ENCODE peak calls at places on chromosomes 3 and 15, in six cellular contexts. R is A673, M is Panc1, K is left lung, O is cardiac muscle cell, J is left ventricle myocardium inferior. Q is an unnamed sample. For H3K36me3, the result is how much of the 10 kb centered on the place peaks cover.

GRCh38 chr3:33636125-33636855 is 81.8 kb downstream of the CLASP2 start:
- DNase-seq in R (peak), M (no peak), K (no peak), O (peak), J (no peak), Q (no peak)

GRCh38 chr3:45870099-45870498 is 16.2 kb upstream of the CCR9 start:
- DNase-seq in R (no peak), M (no peak), K (no peak), O (no peak), J (no peak), Q (no peak)

GRCh38 chr15:64004582-64004981 is 41.7 kb downstream of the DAPK2 start:
- DNase-seq in R (no peak), M (no peak), K (no peak), O (no peak), J (no peak), Q (no peak)

GRCh38 chr15:42994546-42994945 is 74.0 kb upstream of the TTBK2 start:
- DNase-seq in R (no peak), M (no peak), K (no peak), O (no peak), J (no peak), Q (no peak)

GRCh38 chr3:100260081-100260684 is 609 bp upstream of the TBC1D23 start:
- DNase-seq in R (peak), M (no peak), K (peak), O (peak), J (peak), Q (peak)

GRCh38 chr3:133476971-133477375 is 77.1 kb downstream of the BFSP2 start:
- DNase-seq in R (peak), M (no peak), K (no peak), O (no peak), J (no peak), Q (no peak)

GRCh38 chr3:31653464-31653863 is 120.7 kb downstream of the STT3B start:
- DNase-seq in R (no peak), M (no peak), K (no peak), O (no peak), J (no peak), Q (no peak)

GRCh38 chr15:61028427-61028826 is 200.7 kb downstream of the RORA start:
- DNase-seq in R (no peak), M (no peak), K (no peak), O (no peak), J (no peak), Q (no peak)

GRCh38 chr3:74592359-74592758 is 22.1 kb downstream of the CNTN3 start:
- DNase-seq in R (no peak), M (no peak), K (no peak), O (no peak), J (no peak), Q (no peak)

GRCh38 chr3:133025546-133025945 is 12.6 kb upstream of the TMEM108 start:
- DNase-seq in R (no peak), M (no peak), K (no peak), O (no peak), J (no peak), Q (no peak)

GRCh38 chr3:134201201-134202130 is 49.2 kb downstream of the RYK start:
- DNase-seq in R (peak), M (no peak), K (no peak), O (no peak), J (no peak), Q (no peak)

GRCh38 chr3:196942915-196943277 is 568 bp upstream of the NCBP2 start:
- DNase-seq in R (peak), M (no peak), K (no peak), O (peak), J (no peak), Q (peak)

GRCh38 chr15:68415061-68415460 is 16.9 kb downstream of the ITGA11 start:
- DNase-seq in R (no peak), M (no peak), K (no peak), O (no peak), J (no peak), Q (no peak)

GRCh38 chr3:186187876-186188275 is 79.0 kb upstream of the ETV5 start:
- DNase-seq in R (no peak), M (no peak), K (no peak), O (no peak), J (no peak), Q (no peak)

GRCh38 chr15:80026754-80027153 is 32.7 kb upstream of the ZFAND6 start:
- DNase-seq in R (no peak), M (no peak), K (no peak), O (no peak), J (no peak), Q (no peak)

GRCh38 chr3:42747581-42747980 is 25.5 kb downstream of the CCDC13 start:
- DNase-seq in R (peak), M (no peak), K (no peak), O (no peak), J (no peak), Q (no peak)

GRCh38 chr3:190558796-190559195 is 44.9 kb downstream of the IL1RAP start:
- DNase-seq in R (no peak), M (no peak), K (no peak), O (no peak), J (no peak), Q (no peak)

GRCh38 chr3:149314807-149315578 is 18.4 kb downstream of the TM4SF18 start:
- DNase-seq in R (no peak), M (no peak), K (no peak), O (no peak), J (no peak), Q (no peak)

GRCh38 chr3:171695476-171695875 is 114.8 kb downstream of the PLD1 start:
- DNase-seq in R (no peak), M (no peak), K (no peak), O (no peak), J (no peak), Q (no peak)

GRCh38 chr3:26118165-26118564 is 328.3 kb downstream of the OXSM start:
- DNase-seq in R (peak), M (no peak), K (no peak), O (peak), J (no peak), Q (no peak)

GRCh38 chr3:150348500-150348899 is 59.6 kb upstream of the TSC22D2 start:
- DNase-seq in R (peak), M (peak), K (no peak), O (peak), J (no peak), Q (no peak)

GRCh38 chr3:194397757-194398312 is 1.2 kb downstream of the GP5 start:
- DNase-seq in R (no peak), M (no peak), K (peak), O (peak), J (no peak), Q (peak)

GRCh38 chr3:159761377-159761776 is 227.3 kb upstream of the IL12A start:
- DNase-seq in R (no peak), M (no peak), K (no peak), O (no peak), J (peak), Q (no peak)

GRCh38 chr15:97747342-97747741 is 213.2 kb upstream of the ARRDC4 start:
- DNase-seq in R (no peak), M (no peak), K (no peak), O (no peak), J (no peak), Q (no peak)

GRCh38 chr15:76234337-76234889 is 76.9 kb downstream of the ETFA start:
- DNase-seq in R (no peak), M (no peak), K (no peak), O (no peak), J (no peak), Q (no peak)

GRCh38 chr3:111338059-111338698 is 203.8 kb upstream of the CD96 start:
- DNase-seq in R (peak), M (no peak), K (no peak), O (peak), J (no peak), Q (no peak)

GRCh38 chr3:193389335-193389734 is 10.8 kb upstream of the ATP13A5 start:
- DNase-seq in R (no peak), M (no peak), K (no peak), O (no peak), J (no peak), Q (no peak)

GRCh38 chr3:106068795-106069194 is 200.0 kb upstream of the CBLB start:
- DNase-seq in R (no peak), M (no peak), K (no peak), O (no peak), J (no peak), Q (no peak)

GRCh38 chr15:88938802-88939485 is 25.8 kb upstream of the MFGE8 start:
- DNase-seq in R (no peak), M (no peak), K (no peak), O (no peak), J (no peak), Q (no peak)

GRCh38 chr3:183745300-183746098 is 47.9 kb downstream of the YEATS2 start:
- DNase-seq in R (peak), M (no peak), K (no peak), O (peak), J (no peak), Q (no peak)

GRCh38 chr15:40398413-40398873 is 7.2 kb upstream of the IVD start:
- DNase-seq in R (no peak), M (no peak), K (no peak), O (no peak), J (no peak), Q (no peak)

GRCh38 chr15:27418729-27419128 is 447.7 kb downstream of the GABRG3 start:
- DNase-seq in R (no peak), M (no peak), K (no peak), O (peak), J (no peak), Q (no peak)

GRCh38 chr3:70531063-70531657 is 218.7 kb upstream of the MDFIC2 start:
- DNase-seq in R (peak), M (no peak), K (no peak), O (peak), J (no peak), Q (no peak)

GRCh38 chr3:135627057-135627456 is 338.5 kb upstream of the PPP2R3A start:
- DNase-seq in R (no peak), M (no peak), K (no peak), O (no peak), J (no peak), Q (no peak)

GRCh38 chr3:103306081-103306480 is 871.3 kb downstream of the ZPLD1 start:
- DNase-seq in R (no peak), M (no peak), K (no peak), O (no peak), J (no peak), Q (no peak)

GRCh38 chr3:72768976-72769375 is 79.3 kb downstream of the SHQ1 start:
- DNase-seq in R (no peak), M (no peak), K (no peak), O (no peak), J (no peak), Q (no peak)
- H3K4me3 ChIP-seq in R (no peak), M (no peak), K (no peak), O (no peak), J (no peak), Q (no peak)

GRCh38 chr3:55337641-55338174 is 149.4 kb downstream of the WNT5A start:
- DNase-seq in R (no peak), M (no peak), K (no peak), O (no peak), J (no peak), Q (no peak)
- H3K36me3 ChIP-seq in R (under half), M (under half), K (under half), O (under half), J (under half), Q (under half)

GRCh38 chr3:177626014-177626413 is 428.7 kb upstream of the TBL1XR1 start:
- DNase-seq in R (no peak), M (no peak), K (no peak), O (no peak), J (no peak), Q (no peak)
- TF ChIP-seq CTCF in R (no peak), M (no peak), K (no peak), O (no peak), J (no peak), Q (no peak)

DNA sequence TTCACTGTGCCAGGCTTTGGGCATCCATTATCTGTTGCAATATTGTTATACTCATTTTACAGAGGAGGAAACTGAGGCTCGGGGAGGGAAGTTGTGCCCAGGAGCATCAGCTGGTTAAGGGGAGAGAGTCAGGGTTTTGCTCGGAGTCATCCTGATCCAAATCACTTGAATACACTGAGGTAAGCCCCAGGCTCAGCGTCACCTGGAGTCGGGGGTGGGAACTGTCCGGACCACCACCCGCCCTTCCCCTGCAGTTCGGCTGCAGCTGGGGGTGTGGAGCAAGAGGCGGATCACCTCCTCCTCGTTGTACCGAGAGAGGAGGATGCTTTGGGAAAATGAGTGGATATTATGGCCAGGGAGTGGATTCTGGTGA is 646 bp downstream of the HRH1 start:
- DNase-seq in R (peak), M (no peak), K (no peak), O (no peak), J (no peak), Q (no peak)
- H3K4me3 ChIP-seq in R (peak), M (peak), K (peak), O (peak), J (peak), Q (peak)

GRCh38 chr3:128016502-128016901 is 35.7 kb upstream of the SEC61A1 start:
- DNase-seq in R (no peak), M (no peak), K (no peak), O (no peak), J (no peak), Q (no peak)

GRCh38 chr3:128021768-128022372 is 30.4 kb upstream of the SEC61A1 start:
- DNase-seq in R (no peak), M (no peak), K (no peak), O (no peak), J (no peak), Q (no peak)
- H3K36me3 ChIP-seq in R (under half), M (under half), K (under half), O (under half), J (under half), Q (under half)

DNA sequence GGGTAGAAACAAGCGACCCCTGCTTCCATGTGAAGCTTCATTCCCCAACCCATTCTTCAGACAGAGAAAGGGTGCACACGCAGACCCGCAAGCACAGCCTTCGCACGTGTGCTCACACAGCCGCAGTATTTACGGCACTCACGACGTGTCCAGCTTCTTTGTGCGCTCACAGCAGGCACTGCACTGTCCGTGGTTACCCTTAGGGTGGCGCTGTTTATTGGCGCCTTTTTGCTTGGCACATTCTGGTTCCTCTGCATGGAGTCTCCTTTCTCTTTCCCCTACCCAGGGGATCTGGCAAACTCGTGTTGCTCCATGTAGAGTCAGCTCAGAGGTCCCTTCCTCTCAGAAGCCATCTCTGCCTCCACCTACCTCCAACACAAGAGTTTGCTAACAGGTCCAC is 115.1 kb downstream of the SLCO3A1 start:
- DNase-seq in R (no peak), M (no peak), K (no peak), O (no peak), J (no peak), Q (no peak)
- TF ChIP-seq CTCF in R (peak), M (peak), K (no peak), O (no peak), J (no peak), Q (peak)

DNA sequence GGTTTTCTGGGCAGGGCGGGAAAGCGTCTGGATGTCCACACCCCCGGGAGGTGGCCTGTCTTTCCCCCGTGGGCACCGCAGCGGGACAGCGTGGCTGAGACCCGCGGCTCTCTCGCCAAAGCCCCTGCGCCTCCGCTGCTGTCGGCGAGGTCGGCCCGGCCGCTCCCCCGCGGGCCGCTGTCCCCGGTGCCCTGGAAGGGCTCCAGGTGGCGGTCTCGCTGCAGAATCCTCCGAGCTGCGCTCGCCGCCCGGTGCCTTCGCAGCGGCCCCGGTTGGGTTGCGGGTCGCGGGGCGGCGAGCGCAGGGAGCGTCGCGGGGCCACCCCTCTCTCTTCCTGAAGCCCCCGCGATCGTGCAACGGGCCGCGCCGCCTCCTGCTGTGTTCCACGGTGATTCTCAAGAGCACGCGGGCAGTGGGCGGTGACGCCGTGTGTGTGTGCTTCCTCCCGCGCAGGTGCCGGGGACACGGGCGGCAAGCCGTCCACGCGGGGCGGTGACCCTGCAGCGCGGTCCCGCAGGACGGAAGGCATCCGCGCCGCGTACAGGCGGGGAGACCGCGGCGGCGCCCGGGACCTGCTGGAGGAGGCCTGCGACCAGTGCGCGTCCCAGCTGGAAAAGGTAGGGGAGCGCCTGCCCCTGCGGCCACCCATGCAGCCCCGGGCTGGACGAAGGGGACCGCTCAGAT is 54.3 kb downstream of the LRRK1 start:
- DNase-seq in R (no peak), M (no peak), K (peak), O (peak), J (no peak), Q (no peak)
- H3K4me3 ChIP-seq in R (no peak), M (no peak), K (peak), O (peak), J (peak), Q (peak)

GRCh38 chr15:81279621-81280051 is 44.3 kb downstream of the STARD5 start:
- DNase-seq in R (no peak), M (no peak), K (no peak), O (no peak), J (no peak), Q (no peak)
- H3K36me3 ChIP-seq in R (under half), M (under half), K (under half), O (under half), J (under half), Q (under half)

GRCh38 chr3:40237892-40238571 is 71.5 kb upstream of the EIF1B start:
- DNase-seq in R (no peak), M (no peak), K (no peak), O (peak), J (no peak), Q (no peak)

GRCh38 chr3:40242638-40243037 is 66.9 kb upstream of the EIF1B start:
- DNase-seq in R (no peak), M (no peak), K (no peak), O (no peak), J (no peak), Q (no peak)

GRCh38 chr3:40237159-40237558 is 72.3 kb upstream of the EIF1B start:
- DNase-seq in R (no peak), M (no peak), K (no peak), O (no peak), J (no peak), Q (no peak)

GRCh38 chr3:40243056-40243455 is 66.5 kb upstream of the EIF1B start:
- DNase-seq in R (no peak), M (no peak), K (no peak), O (no peak), J (no peak), Q (no peak)

GRCh38 chr3:40240921-40241320 is 68.6 kb upstream of the EIF1B start:
- DNase-seq in R (no peak), M (no peak), K (no peak), O (no peak), J (no peak), Q (no peak)
- TF ChIP-seq CTCF in R (no peak), M (no peak), K (no peak), O (no peak), J (no peak), Q (no peak)

GRCh38 chr3:113245775-113246174 is 34.4 kb downstream of the BOC start:
- DNase-seq in R (no peak), M (no peak), K (no peak), O (no peak), J (peak), Q (no peak)
- H3K4me3 ChIP-seq in R (no peak), M (no peak), K (no peak), O (no peak), J (no peak), Q (no peak)

Q was measured in upper lobe of right lung.